ENCODE peak calls at places on chromosomes 13 and 19, in six cellular contexts. O, D, H, X, G and N are unnamed samples.

GRCh38 chr13:27808866-27809546 is 16.7 kb downstream of the GSX1 start:
- DNase-seq in G (no peak), D (no peak), H (no peak), O (no peak), X (no peak), N (no peak)

GRCh38 chr13:111926501-111927180 is 140.3 kb upstream of the SOX1 start:
- DNase-seq in D (no peak), O (no peak), G (peak; percentile 47), H (no peak), X (no peak), N (no peak)

GRCh38 chr13:98289339-98289935 is 112.4 kb upstream of the RNF113B start:
- DNase-seq in D (no peak), H (no peak), G (no peak), O (no peak), X (no peak), N (no peak)

GRCh38 chr13:41411536-41411935 is 45.8 kb upstream of the RGCC start:
- DNase-seq in O (no peak), H (no peak), X (no peak), G (no peak), D (no peak), N (peak; percentile 20)

GRCh38 chr19:56966225-56966696 is 125.7 kb upstream of the PEG3 start:
- DNase-seq in D (no peak), X (no peak), H (peak; percentile 79), O (no peak), G (no peak), N (no peak)

GRCh38 chr19:42287826-42288107 is 14.2 kb upstream of the PRR19 start:
- DNase-seq in O (no peak), X (no peak), H (no peak), D (no peak), G (no peak), N (no peak)

GRCh38 chr19:30324982-30325381 is 47.2 kb upstream of the ZNF536 start:
- DNase-seq in G (peak; percentile 26), H (no peak), D (no peak), X (no peak), O (no peak), N (no peak)

GRCh38 chr19:2056810-2057192 is 5.8 kb upstream of the MKNK2 start:
- DNase-seq in G (no peak), D (no peak), H (peak; percentile 55), O (no peak), X (no peak), N (no peak)

GRCh38 chr13:43665388-43665787 is 121.4 kb downstream of the ENOX1 start:
- DNase-seq in H (no peak), D (no peak), O (no peak), G (no peak), X (no peak), N (no peak)

GRCh38 chr19:1446713-1447564 is 3.0 kb upstream of the APC2 start:
- DNase-seq in H (no peak), G (no peak), O (no peak), D (peak; percentile 44), X (no peak), N (no peak)

GRCh38 chr13:65336916-65337315 is 1893.2 kb downstream of the PCDH9 start:
- DNase-seq in H (no peak), X (no peak), D (no peak), O (no peak), G (no peak), N (no peak)

GRCh38 chr19:21698215-21698614 is 69.2 kb downstream of the ZNF100 start:
- DNase-seq in H (no peak), D (no peak), O (no peak), X (no peak), G (no peak), N (peak; percentile 65)

GRCh38 chr19:24057144-24057543 is 29.8 kb upstream of the ZNF254 start:
- DNase-seq in O (no peak), H (no peak), D (no peak), X (no peak), G (no peak), N (no peak)

GRCh38 chr13:101915333-101915732 is 462.9 kb downstream of the ITGBL1 start:
- DNase-seq in X (no peak), D (no peak), G (no peak), H (no peak), O (no peak), N (no peak)

GRCh38 chr19:3404324-3405260 is 38.2 kb downstream of the NFIC start:
- DNase-seq in O (peak; percentile 69), D (no peak), X (no peak), G (peak; percentile 95), H (peak; percentile 91), N (no peak)

GRCh38 chr13:113918580-113918979 is 54.7 kb upstream of the GAS6 start:
- DNase-seq in G (peak; percentile 41), D (no peak), O (no peak), H (no peak), X (no peak), N (no peak)